ENCODE peak calls at places on chromosomes 4 and X, in six cellular contexts. U, V, L, M, X and O are unnamed samples.

GRCh38 chr4:86532851-86533250 is 61.3 kb upstream of the PTPN13 start:
- DNase-seq in U (no peak), V (no peak), L (no peak), M (no peak), X (no peak), O (no peak)

GRCh38 chr4:111736516-111736915 is 408.7 kb upstream of the FAM241A start:
- DNase-seq in U (no peak), V (no peak), L (no peak), M (no peak), X (no peak), O (no peak)

GRCh38 chr4:176357359-176358082 is 37.8 kb downstream of the SPCS3 start:
- DNase-seq in U (no peak), V (no peak), L (no peak), M (no peak), X (no peak), O (no peak)

GRCh38 chr4:40827774-40828173 is 78.0 kb downstream of the NSUN7 start:
- DNase-seq in U (no peak), V (no peak), L (no peak), M (peak), X (no peak), O (no peak)

GRCh38 chrX:37860731-37861130 is 13.4 kb upstream of the DYNLT3 start:
- DNase-seq in U (no peak), V (no peak), L (no peak), M (no peak), X (no peak), O (no peak)

GRCh38 chr4:155164705-155165104 is 43.7 kb upstream of the NPY2R start:
- DNase-seq in U (no peak), V (no peak), L (no peak), M (no peak), X (no peak), O (no peak)

GRCh38 chr4:121777625-121778024 is 12.7 kb upstream of the SMIM43 start:
- DNase-seq in U (no peak), V (no peak), L (no peak), M (no peak), X (no peak), O (no peak)

GRCh38 chrX:12319012-12319519 is 180.8 kb downstream of the FRMPD4 start:
- DNase-seq in U (no peak), V (no peak), L (no peak), M (no peak), X (no peak), O (no peak)

GRCh38 chr4:124640037-124640730 is 72.3 kb downstream of the ANKRD50 start:
- DNase-seq in U (no peak), V (no peak), L (no peak), M (no peak), X (peak), O (no peak)

GRCh38 chr4:95293014-95293413 is 255.8 kb downstream of the UNC5C start:
- DNase-seq in U (no peak), V (no peak), L (no peak), M (no peak), X (peak), O (no peak)

GRCh38 chr4:69881173-69881773 is 21.3 kb upstream of the SULT1E1 start:
- DNase-seq in U (no peak), V (no peak), L (no peak), M (no peak), X (peak), O (no peak)

GRCh38 chrX:24479924-24480722 is 15.0 kb downstream of the PDK3 start:
- DNase-seq in U (peak), V (no peak), L (no peak), M (no peak), X (no peak), O (peak)

GRCh38 chrX:129957241-129958099 is 25.0 kb upstream of the BCORL1 start:
- DNase-seq in U (no peak), V (no peak), L (peak), M (peak), X (peak), O (peak)

GRCh38 chr4:47486306-47486705 is 1.2 kb downstream of the ATP10D start:
- DNase-seq in U (no peak), V (no peak), L (no peak), M (no peak), X (peak), O (no peak)
- TF ChIP-seq CTCF in U (no peak), V (no peak), L (no peak), M (no peak), X (no peak), O (no peak)

GRCh38 chrX:133850414-133850813 is 135.0 kb downstream of the GPC3 start:
- DNase-seq in U (no peak), V (no peak), L (no peak), M (no peak), X (no peak), O (no peak)

GRCh38 chrX:133856819-133857218 is 128.6 kb downstream of the GPC3 start:
- DNase-seq in U (no peak), V (no peak), L (no peak), M (no peak), X (no peak), O (no peak)

GRCh38 chrX:133857648-133858269 is 127.6 kb downstream of the GPC3 start:
- DNase-seq in U (no peak), V (no peak), L (no peak), M (no peak), X (no peak), O (no peak)

GRCh38 chrX:133849676-133850075 is 135.7 kb downstream of the GPC3 start:
- DNase-seq in U (no peak), V (no peak), L (no peak), M (no peak), X (no peak), O (no peak)

GRCh38 chrX:133852837-133853236 is 132.6 kb downstream of the GPC3 start:
- DNase-seq in U (no peak), V (no peak), L (no peak), M (no peak), X (no peak), O (no peak)
- TF ChIP-seq CTCF in U (no peak), V (no peak), L (no peak), M (no peak), X (no peak), O (no peak)

DNA sequence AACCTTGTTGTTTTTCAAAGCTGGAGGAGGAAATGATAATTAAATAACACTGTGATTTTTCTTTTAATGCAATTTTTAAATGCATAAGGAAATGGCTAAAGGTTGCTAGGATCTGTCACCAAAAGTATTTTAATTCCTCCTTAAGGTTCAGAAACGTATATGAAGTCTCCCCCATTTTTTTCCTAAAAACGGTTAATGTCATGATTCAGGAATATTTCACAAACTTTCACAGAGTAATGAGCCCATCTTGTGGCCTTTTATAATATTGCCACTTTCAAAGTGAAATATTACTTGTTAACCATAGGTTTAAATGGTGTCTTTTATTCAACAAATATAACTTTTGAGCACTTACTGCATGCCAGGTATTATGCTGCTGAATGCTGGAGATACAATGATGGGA is 99.5 kb upstream of the USP38 start:
- DNase-seq in U (no peak), V (no peak), L (no peak), M (no peak), X (peak), O (no peak)
- TF ChIP-seq CTCF in U (no peak), V (no peak), L (no peak), M (peak), X (peak), O (peak)

DNA sequence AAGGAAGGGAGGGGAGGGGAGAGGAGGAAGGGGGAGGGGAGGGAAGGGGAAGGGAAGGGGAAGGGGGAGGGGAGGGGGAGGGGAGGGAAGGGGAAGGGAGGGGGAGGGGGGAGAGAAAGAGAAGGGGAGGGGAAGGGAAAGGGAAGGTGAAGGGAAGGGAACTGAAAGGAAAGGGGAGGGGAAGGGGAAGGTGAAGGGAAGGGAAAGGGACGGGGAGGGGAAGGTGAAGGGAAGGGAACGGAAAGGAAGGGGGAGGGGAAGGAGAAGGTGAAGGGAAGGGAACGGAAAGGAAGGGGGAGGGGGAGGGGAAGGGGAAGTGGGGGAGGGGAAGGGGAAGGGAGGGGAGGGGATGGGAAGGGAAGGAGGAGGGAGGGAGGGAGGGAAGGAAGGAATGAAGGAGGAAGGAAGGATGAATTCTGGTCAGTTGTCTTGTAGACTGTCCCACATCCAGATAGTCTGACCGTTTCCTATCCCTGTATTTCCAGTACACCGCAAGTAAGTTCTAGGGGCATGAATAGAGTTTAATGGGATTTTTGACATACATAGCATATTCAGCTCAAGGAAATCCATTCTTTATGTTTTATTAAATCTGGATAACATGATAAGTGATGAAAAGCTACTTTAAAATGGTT is 20.4 kb downstream of the HERC5 start:
- DNase-seq in U (no peak), V (no peak), L (no peak), M (no peak), X (no peak), O (no peak)
- TF ChIP-seq CTCF in U (no peak), V (no peak), L (no peak), M (no peak), X (no peak), O (no peak)

GRCh38 chr4:1723131-1723801 is 1.9 kb downstream of the TACC3 start:
- DNase-seq in U (no peak), V (no peak), L (no peak), M (no peak), X (no peak), O (no peak)

GRCh38 chr4:1721003-1721665 is at the start of the genes TACC3 and TMEM129:
- DNase-seq in U (peak), V (peak), L (peak), M (peak), X (peak), O (peak)

GRCh38 chr4:1720163-1720983 is 750 bp downstream of the TMEM129 start:
- DNase-seq in U (peak), V (no peak), L (no peak), M (no peak), X (peak), O (no peak)

GRCh38 chr4:1721666-1722550 is 587 bp downstream of the TACC3 start:
- DNase-seq in U (no peak), V (no peak), L (no peak), M (no peak), X (no peak), O (no peak)

GRCh38 chr4:1722551-1723071 is 1.3 kb downstream of the TACC3 start:
- DNase-seq in U (no peak), V (no peak), L (no peak), M (no peak), X (no peak), O (no peak)
- TF ChIP-seq CTCF in U (no peak), V (no peak), L (no peak), M (no peak), X (no peak), O (no peak)

GRCh38 chr4:3766207-3766790 is at the start of gene ADRA2C:
- DNase-seq in U (no peak), V (no peak), L (no peak), M (no peak), X (no peak), O (no peak)

GRCh38 chr4:3766791-3767561 is 791 bp downstream of the ADRA2C start:
- DNase-seq in U (no peak), V (no peak), L (no peak), M (peak), X (no peak), O (no peak)

GRCh38 chr4:3769642-3770184 is 3.5 kb downstream of the ADRA2C start:
- DNase-seq in U (no peak), V (no peak), L (no peak), M (no peak), X (no peak), O (no peak)

GRCh38 chr4:3768842-3769641 is 2.9 kb downstream of the ADRA2C start:
- DNase-seq in U (no peak), V (no peak), L (no peak), M (no peak), X (no peak), O (no peak)

DNA sequence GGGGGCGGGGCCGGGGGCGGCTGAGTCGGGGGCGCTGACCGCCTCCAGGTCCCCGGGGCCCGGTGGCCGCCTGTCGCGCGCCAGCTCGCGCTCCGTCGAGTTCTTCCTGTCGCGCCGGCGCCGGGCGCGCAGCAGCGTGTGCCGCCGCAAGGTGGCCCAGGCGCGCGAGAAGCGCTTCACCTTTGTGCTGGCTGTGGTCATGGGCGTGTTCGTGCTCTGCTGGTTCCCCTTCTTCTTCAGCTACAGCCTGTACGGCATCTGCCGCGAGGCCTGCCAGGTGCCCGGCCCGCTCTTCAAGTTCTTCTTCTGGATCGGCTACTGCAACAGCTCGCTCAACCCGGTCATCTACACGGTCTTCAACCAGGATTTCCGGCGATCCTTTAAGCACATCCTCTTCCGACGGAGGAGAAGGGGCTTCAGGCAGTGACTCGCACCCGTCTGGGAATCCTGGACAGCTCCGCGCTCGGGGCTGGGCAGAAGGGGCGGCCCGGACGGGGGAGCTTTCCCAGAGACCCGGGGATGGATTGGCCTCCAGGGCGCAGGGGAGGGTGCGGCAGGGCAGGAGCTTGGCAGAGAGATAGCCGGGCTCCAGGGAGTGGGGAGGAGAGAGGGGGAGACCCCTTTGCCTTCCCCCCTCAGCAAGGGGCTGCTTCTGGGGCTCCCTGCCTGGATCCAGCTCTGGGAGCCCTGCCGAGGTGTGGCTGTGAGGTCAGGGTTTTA is 1.5 kb downstream of the ADRA2C start:
- DNase-seq in U (no peak), V (no peak), L (no peak), M (no peak), X (peak), O (no peak)
- TF ChIP-seq CTCF in U (no peak), V (no peak), L (no peak), M (no peak), X (no peak), O (no peak)